ENCODE peak calls at places on chromosomes 6 and 20, in eight cellular contexts. One of them, this sample, is unnamed.

GRCh38 chr20:62356143-62356947 is 10.8 kb downstream of the LAMA5 start:
- DNase-seq in M059J: no peak
- DNase-seq in NCI-H1694: no peak
- DNase-seq in CD14-positive monocyte: no peak
- DNase-seq in left ventricle myocardium superior: peak
- DNase-seq in mucosa of descending colon: no peak
- DNase-seq in globus pallidus: no peak
- DNase-seq in NCI-H1436: no peak
- DNase-seq in this sample: no peak

GRCh38 chr20:57657537-57658446 is 37.6 kb upstream of the ZBP1 start:
- DNase-seq in NCI-H1694: no peak
- DNase-seq in mucosa of descending colon: peak
- DNase-seq in left ventricle myocardium superior: peak
- DNase-seq in globus pallidus: no peak
- DNase-seq in NCI-H1436: no peak
- DNase-seq in M059J: no peak
- DNase-seq in CD14-positive monocyte: no peak
- DNase-seq in this sample: no peak

GRCh38 chr20:50048420-50049166 is 64.4 kb downstream of the UBE2V1 start:
- DNase-seq in M059J: peak
- DNase-seq in mucosa of descending colon: no peak
- DNase-seq in left ventricle myocardium superior: no peak
- DNase-seq in CD14-positive monocyte: peak
- DNase-seq in globus pallidus: no peak
- DNase-seq in NCI-H1694: no peak
- DNase-seq in NCI-H1436: no peak
- DNase-seq in this sample: no peak

GRCh38 chr20:50415516-50416268 is 94.5 kb upstream of the PTPN1 start:
- DNase-seq in CD14-positive monocyte: no peak
- DNase-seq in globus pallidus: peak
- DNase-seq in left ventricle myocardium superior: peak
- DNase-seq in mucosa of descending colon: peak
- DNase-seq in NCI-H1436: no peak
- DNase-seq in M059J: peak
- DNase-seq in NCI-H1694: no peak
- DNase-seq in this sample: no peak

GRCh38 chr6:43125119-43125518 is 46.0 kb upstream of the SRF start:
- DNase-seq in NCI-H1436: no peak
- DNase-seq in NCI-H1694: no peak
- DNase-seq in mucosa of descending colon: no peak
- DNase-seq in CD14-positive monocyte: no peak
- DNase-seq in left ventricle myocardium superior: no peak
- DNase-seq in globus pallidus: no peak
- DNase-seq in M059J: peak
- DNase-seq in this sample: no peak

GRCh38 chr6:126539022-126539421 is 199.1 kb downstream of the CENPW start:
- DNase-seq in mucosa of descending colon: no peak
- DNase-seq in NCI-H1694: no peak
- DNase-seq in NCI-H1436: no peak
- DNase-seq in left ventricle myocardium superior: no peak
- DNase-seq in CD14-positive monocyte: no peak
- DNase-seq in globus pallidus: no peak
- DNase-seq in M059J: peak
- DNase-seq in this sample: no peak

GRCh38 chr20:957544-957943 is 41.4 kb upstream of the ANGPT4 start:
- DNase-seq in CD14-positive monocyte: no peak
- DNase-seq in NCI-H1694: no peak
- DNase-seq in globus pallidus: no peak
- DNase-seq in NCI-H1436: no peak
- DNase-seq in left ventricle myocardium superior: no peak
- DNase-seq in mucosa of descending colon: no peak
- DNase-seq in M059J: peak
- DNase-seq in this sample: no peak

GRCh38 chr6:151806757-151807512 is 547 bp upstream of the ESR1 start:
- DNase-seq in CD14-positive monocyte: no peak
- DNase-seq in NCI-H1436: no peak
- DNase-seq in left ventricle myocardium superior: no peak
- DNase-seq in NCI-H1694: no peak
- DNase-seq in mucosa of descending colon: no peak
- DNase-seq in globus pallidus: no peak
- DNase-seq in M059J: no peak
- DNase-seq in this sample: peak

GRCh38 chr6:34358389-34358906 is 34.0 kb downstream of the NUDT3 start:
- DNase-seq in M059J: peak
- DNase-seq in mucosa of descending colon: no peak
- DNase-seq in NCI-H1694: peak
- DNase-seq in left ventricle myocardium superior: peak
- DNase-seq in CD14-positive monocyte: no peak
- DNase-seq in globus pallidus: no peak
- DNase-seq in NCI-H1436: no peak
- DNase-seq in this sample: no peak

GRCh38 chr6:89269981-89270380 is 45.1 kb downstream of the GABRR2 start:
- DNase-seq in mucosa of descending colon: no peak
- DNase-seq in left ventricle myocardium superior: no peak
- DNase-seq in NCI-H1436: no peak
- DNase-seq in M059J: no peak
- DNase-seq in NCI-H1694: no peak
- DNase-seq in globus pallidus: no peak
- DNase-seq in CD14-positive monocyte: no peak
- DNase-seq in this sample: no peak

GRCh38 chr6:35776364-35777215 is at the start of gene CLPSL2:
- DNase-seq in left ventricle myocardium superior: peak
- DNase-seq in globus pallidus: no peak
- DNase-seq in CD14-positive monocyte: no peak
- DNase-seq in NCI-H1694: no peak
- DNase-seq in NCI-H1436: peak
- DNase-seq in M059J: peak
- DNase-seq in mucosa of descending colon: no peak
- DNase-seq in this sample: peak

GRCh38 chr20:37627060-37627766 is 66.6 kb upstream of the CTNNBL1 start:
- DNase-seq in left ventricle myocardium superior: peak
- DNase-seq in globus pallidus: peak
- DNase-seq in M059J: peak
- DNase-seq in mucosa of descending colon: no peak
- DNase-seq in NCI-H1694: peak
- DNase-seq in NCI-H1436: no peak
- DNase-seq in CD14-positive monocyte: no peak
- DNase-seq in this sample: peak

GRCh38 chr6:137214931-137215330 is 4.3 kb downstream of the IFNGR1 start:
- DNase-seq in CD14-positive monocyte: no peak
- DNase-seq in mucosa of descending colon: no peak
- DNase-seq in globus pallidus: no peak
- DNase-seq in M059J: no peak
- DNase-seq in NCI-H1694: no peak
- DNase-seq in left ventricle myocardium superior: no peak
- DNase-seq in NCI-H1436: no peak
- DNase-seq in this sample: no peak

GRCh38 chr20:48791666-48792071 is 36.1 kb downstream of the PREX1 start:
- DNase-seq in left ventricle myocardium superior: no peak
- DNase-seq in mucosa of descending colon: no peak
- DNase-seq in M059J: peak
- DNase-seq in CD14-positive monocyte: peak
- DNase-seq in NCI-H1694: no peak
- DNase-seq in NCI-H1436: no peak
- DNase-seq in globus pallidus: no peak
- DNase-seq in this sample: no peak

GRCh38 chr20:41061155-41061554 is 32.5 kb downstream of the TOP1 start:
- DNase-seq in mucosa of descending colon: no peak
- DNase-seq in NCI-H1694: no peak
- DNase-seq in CD14-positive monocyte: no peak
- DNase-seq in M059J: no peak
- DNase-seq in left ventricle myocardium superior: no peak
- DNase-seq in NCI-H1436: no peak
- DNase-seq in globus pallidus: no peak
- DNase-seq in this sample: no peak

GRCh38 chr6:151763303-151763702 is 44.2 kb upstream of the ESR1 start:
- DNase-seq in M059J: peak
- DNase-seq in NCI-H1436: no peak
- DNase-seq in CD14-positive monocyte: no peak
- DNase-seq in mucosa of descending colon: no peak
- DNase-seq in globus pallidus: no peak
- DNase-seq in NCI-H1694: no peak
- DNase-seq in left ventricle myocardium superior: no peak
- DNase-seq in this sample: no peak